ENCODE peak calls at places on chromosomes 2 and 18, in nine cellular contexts. One of them, this sample, is unnamed.

GRCh38 chr2:128754246-128754724 is 435.6 kb upstream of the HS6ST1 start:
- DNase-seq in SHP77: peak
- DNase-seq in AG08395: no peak
- DNase-seq in HT-29: no peak
- DNase-seq in GM04504: no peak
- DNase-seq in germinal center: peak
- DNase-seq in DMS 273 treated with DMSO at 0.1 percent for 48 hours: no peak
- DNase-seq in AML-193: peak
- DNase-seq in AG04449: no peak
- DNase-seq in this sample: peak

GRCh38 chr2:55231546-55232083 is 478 bp downstream of the CLHC1 start:
- DNase-seq in SHP77: no peak
- DNase-seq in AG04449: no peak
- DNase-seq in germinal center: no peak
- DNase-seq in HT-29: no peak
- DNase-seq in AG08395: peak
- DNase-seq in AML-193: peak
- DNase-seq in GM04504: no peak
- DNase-seq in DMS 273 treated with DMSO at 0.1 percent for 48 hours: peak
- DNase-seq in this sample: no peak

GRCh38 chr2:20931346-20931745 is 108.4 kb upstream of the LDAH start:
- DNase-seq in AML-193: no peak
- DNase-seq in AG04449: no peak
- DNase-seq in AG08395: peak
- DNase-seq in SHP77: no peak
- DNase-seq in germinal center: no peak
- DNase-seq in DMS 273 treated with DMSO at 0.1 percent for 48 hours: no peak
- DNase-seq in GM04504: no peak
- DNase-seq in HT-29: no peak
- DNase-seq in this sample: no peak

GRCh38 chr18:32910694-32911296 is 138.0 kb upstream of the KLHL14 start:
- DNase-seq in germinal center: no peak
- DNase-seq in SHP77: no peak
- DNase-seq in DMS 273 treated with DMSO at 0.1 percent for 48 hours: no peak
- DNase-seq in AG08395: no peak
- DNase-seq in HT-29: no peak
- DNase-seq in AML-193: no peak
- DNase-seq in AG04449: no peak
- DNase-seq in GM04504: no peak
- DNase-seq in this sample: no peak

GRCh38 chr2:231935207-231935524 is 9.0 kb upstream of the NPPC start:
- DNase-seq in DMS 273 treated with DMSO at 0.1 percent for 48 hours: no peak
- DNase-seq in SHP77: no peak
- DNase-seq in AML-193: no peak
- DNase-seq in germinal center: no peak
- DNase-seq in HT-29: no peak
- DNase-seq in AG04449: no peak
- DNase-seq in GM04504: no peak
- DNase-seq in AG08395: no peak
- DNase-seq in this sample: no peak

GRCh38 chr2:99421469-99421868 is 68.3 kb downstream of the REV1 start:
- DNase-seq in germinal center: no peak
- DNase-seq in AG08395: peak
- DNase-seq in AG04449: no peak
- DNase-seq in GM04504: no peak
- DNase-seq in DMS 273 treated with DMSO at 0.1 percent for 48 hours: no peak
- DNase-seq in HT-29: no peak
- DNase-seq in SHP77: no peak
- DNase-seq in AML-193: no peak
- DNase-seq in this sample: no peak

GRCh38 chr2:94871226-94872087 is at the start of gene TEKT4:
- DNase-seq in germinal center: no peak
- DNase-seq in AG04449: no peak
- DNase-seq in SHP77: no peak
- DNase-seq in AG08395: no peak
- DNase-seq in DMS 273 treated with DMSO at 0.1 percent for 48 hours: no peak
- DNase-seq in HT-29: no peak
- DNase-seq in AML-193: no peak
- DNase-seq in GM04504: no peak
- DNase-seq in this sample: no peak

GRCh38 chr2:138677179-138677578 is 103.0 kb downstream of the NXPH2 start:
- DNase-seq in HT-29: no peak
- DNase-seq in DMS 273 treated with DMSO at 0.1 percent for 48 hours: no peak
- DNase-seq in SHP77: no peak
- DNase-seq in AG08395: no peak
- DNase-seq in AG04449: no peak
- DNase-seq in AML-193: no peak
- DNase-seq in germinal center: no peak
- DNase-seq in GM04504: no peak
- DNase-seq in this sample: no peak

GRCh38 chr18:28003451-28003850 is 173.5 kb downstream of the CDH2 start:
- DNase-seq in AG04449: no peak
- DNase-seq in AML-193: no peak
- DNase-seq in germinal center: no peak
- DNase-seq in HT-29: no peak
- DNase-seq in SHP77: no peak
- DNase-seq in AG08395: peak
- DNase-seq in DMS 273 treated with DMSO at 0.1 percent for 48 hours: no peak
- DNase-seq in GM04504: peak
- DNase-seq in this sample: no peak

GRCh38 chr2:157722580-157723234 is 94.0 kb upstream of the ACVR1C start:
- DNase-seq in HT-29: no peak
- DNase-seq in GM04504: no peak
- DNase-seq in DMS 273 treated with DMSO at 0.1 percent for 48 hours: no peak
- DNase-seq in AG04449: no peak
- DNase-seq in AML-193: no peak
- DNase-seq in SHP77: peak
- DNase-seq in germinal center: no peak
- DNase-seq in AG08395: no peak
- DNase-seq in this sample: peak

GRCh38 chr2:214410918-214411554 is at the start of gene VWC2L:
- DNase-seq in AG04449: peak
- DNase-seq in AG08395: peak
- DNase-seq in HT-29: peak
- DNase-seq in germinal center: no peak
- DNase-seq in DMS 273 treated with DMSO at 0.1 percent for 48 hours: peak
- DNase-seq in SHP77: peak
- DNase-seq in GM04504: peak
- DNase-seq in AML-193: no peak
- DNase-seq in this sample: peak

GRCh38 chr2:228983700-228984099 is 287.4 kb downstream of the PID1 start:
- DNase-seq in DMS 273 treated with DMSO at 0.1 percent for 48 hours: no peak
- DNase-seq in AG04449: no peak
- DNase-seq in germinal center: no peak
- DNase-seq in GM04504: no peak
- DNase-seq in SHP77: no peak
- DNase-seq in AG08395: no peak
- DNase-seq in AML-193: no peak
- DNase-seq in HT-29: no peak
- DNase-seq in this sample: no peak

This sample was measured in OCI-LY7.